ENCODE peak calls at places on chromosome 7, in four cellular contexts. U, X, M and F are unnamed samples.

GRCh38 chr7:141522657-141523342 is 28.4 kb upstream of the AGK start:
- DNase-seq in U (no peak), X (no peak), M (no peak), F (no peak)

GRCh38 chr7:4058158-4058557 is 623.9 kb upstream of the FOXK1 start:
- DNase-seq in U (no peak), X (no peak), M (no peak), F (no peak)

GRCh38 chr7:70076325-70076724 is 478.1 kb downstream of the AUTS2 start:
- DNase-seq in U (no peak), X (no peak), M (no peak), F (no peak)

GRCh38 chr7:157010588-157011332 is at the start of gene MNX1:
- DNase-seq in U (peak), X (peak), M (no peak), F (no peak)

GRCh38 chr7:114190387-114190786 is 224.2 kb upstream of the FOXP2 start:
- DNase-seq in U (no peak), X (no peak), M (no peak), F (no peak)

GRCh38 chr7:30688718-30689221 is 6.5 kb upstream of the CRHR2 start:
- DNase-seq in U (no peak), X (peak), M (no peak), F (no peak)

GRCh38 chr7:138935438-138936079 is 45.6 kb downstream of the KIAA1549 start:
- DNase-seq in U (no peak), X (no peak), M (no peak), F (peak)

GRCh38 chr7:379456-380225 is 89.7 kb downstream of the FOXL3 start:
- DNase-seq in U (peak), X (no peak), M (no peak), F (peak)

GRCh38 chr7:47153571-47153970 is 428.3 kb downstream of the TNS3 start:
- DNase-seq in U (no peak), X (peak), M (peak), F (no peak)

GRCh38 chr7:6026011-6026819 is 5.0 kb upstream of the ANKRD61 start:
- DNase-seq in U (peak), X (peak), M (no peak), F (no peak)

GRCh38 chr7:151693140-151693539 is 173.4 kb upstream of the RHEB start:
- DNase-seq in U (no peak), X (no peak), M (no peak), F (no peak)

GRCh38 chr7:90717286-90718060 is 121.4 kb downstream of the CDK14 start:
- DNase-seq in U (no peak), X (no peak), M (no peak), F (peak)

GRCh38 chr7:954330-955238 is at the start of gene ADAP1:
- DNase-seq in U (peak), X (peak), M (peak), F (peak)

GRCh38 chr7:72925546-72926120 is 738 bp downstream of the POM121 start:
- DNase-seq in U (no peak), X (no peak), M (no peak), F (peak)

GRCh38 chr7:92621026-92621540 is 30.9 kb upstream of the FAM133B start:
- DNase-seq in U (no peak), X (peak), M (peak), F (peak)

GRCh38 chr7:20219446-20220292 is 2.5 kb upstream of the MACC1 start:
- DNase-seq in U (no peak), X (peak), M (no peak), F (peak)

GRCh38 chr7:132318338-132319318 is 257.6 kb downstream of the PLXNA4 start:
- DNase-seq in U (peak), X (peak), M (peak), F (peak)

GRCh38 chr7:71835056-71835455 is 577.1 kb downstream of the CALN1 start:
- DNase-seq in U (no peak), X (no peak), M (no peak), F (no peak)

GRCh38 chr7:74183142-74183541 is 9.0 kb downstream of the EIF4H start:
- DNase-seq in U (no peak), X (no peak), M (no peak), F (no peak)

GRCh38 chr7:101739757-101740398 is 77.5 kb upstream of the CUX1 start:
- DNase-seq in U (no peak), X (no peak), M (no peak), F (no peak)

GRCh38 chr7:28106316-28106957 is 74.2 kb downstream of the JAZF1 start:
- DNase-seq in U (no peak), X (no peak), M (no peak), F (peak)

GRCh38 chr7:106075937-106076336 is 36.2 kb downstream of the SYPL1 start:
- DNase-seq in U (no peak), X (no peak), M (no peak), F (no peak)

GRCh38 chr7:48209004-48209600 is 37.8 kb downstream of the ABCA13 start:
- DNase-seq in U (no peak), X (no peak), M (no peak), F (no peak)

GRCh38 chr7:108094375-108094774 is 35.8 kb downstream of the LAMB4 start:
- DNase-seq in U (no peak), X (no peak), M (no peak), F (peak)

GRCh38 chr7:129853661-129854268 is 99.0 kb downstream of the UBE2H start:
- DNase-seq in U (no peak), X (no peak), M (no peak), F (peak)

GRCh38 chr7:116636997-116637396 is 35.0 kb upstream of the MET start:
- DNase-seq in U (no peak), X (no peak), M (no peak), F (no peak)

GRCh38 chr7:149495785-149496641 is 1.6 kb downstream of the ZNF746 start:
- DNase-seq in U (no peak), X (peak), M (peak), F (peak)

GRCh38 chr7:159071260-159071659 is 73.4 kb downstream of the VIPR2 start:
- DNase-seq in U (no peak), X (no peak), M (no peak), F (no peak)

GRCh38 chr7:30068117-30068516 is 39.9 kb downstream of the PLEKHA8 start:
- DNase-seq in U (no peak), X (no peak), M (no peak), F (peak)

GRCh38 chr7:19920200-19920599 is 146.8 kb upstream of the TMEM196 start:
- DNase-seq in U (no peak), X (no peak), M (no peak), F (no peak)